ENCODE peak calls at places on chromosome 5, in five cellular contexts. E, O, R, A and K are unnamed samples.

GRCh38 chr5:180021900-180022299 is 49.7 kb downstream of the RNF130 start:
- DNase-seq in E (no peak), O (no peak), R (no peak), A (no peak), K (no peak)

GRCh38 chr5:43017438-43017820 is 22.7 kb downstream of the ANXA2R start:
- DNase-seq in E (no peak), O (no peak), R (no peak), A (no peak), K (no peak)

GRCh38 chr5:147573171-147573570 is 63.3 kb upstream of the DPYSL3 start:
- DNase-seq in E (no peak), O (no peak), R (no peak), A (no peak), K (no peak)

GRCh38 chr5:181059297-181060230 is 19.5 kb downstream of the BTNL9 start:
- DNase-seq in E (no peak), O (no peak), R (no peak), A (no peak), K (no peak)

GRCh38 chr5:102910240-102911226 is 155.4 kb downstream of the PAM start:
- DNase-seq in E (no peak), O (no peak), R (no peak), A (no peak), K (no peak)

GRCh38 chr5:95422842-95423241 is 31.7 kb downstream of the FAM81B start:
- DNase-seq in E (no peak), O (no peak), R (no peak), A (no peak), K (peak)

GRCh38 chr5:32018476-32019436 is 155.4 kb downstream of the GOLPH3 start:
- DNase-seq in E (no peak), O (peak), R (no peak), A (no peak), K (no peak)

GRCh38 chr5:71836084-71836483 is 117.0 kb downstream of the CARTPT start:
- DNase-seq in E (no peak), O (no peak), R (no peak), A (no peak), K (no peak)

GRCh38 chr5:10595678-10596309 is 31.9 kb downstream of the ANKRD33B start:
- DNase-seq in E (no peak), O (peak), R (peak), A (no peak), K (peak)

GRCh38 chr5:171600736-171601265 is 181.4 kb downstream of the FGF18 start:
- DNase-seq in E (no peak), O (no peak), R (no peak), A (no peak), K (no peak)

GRCh38 chr5:128038641-128039040 is 44.9 kb upstream of the SLC12A2 start:
- DNase-seq in E (no peak), O (no peak), R (no peak), A (no peak), K (no peak)

GRCh38 chr5:91311697-91312501 is 71.2 kb downstream of the ARRDC3 start:
- DNase-seq in E (no peak), O (peak), R (peak), A (peak), K (peak)

GRCh38 chr5:31674371-31674770 is 35.4 kb downstream of the PDZD2 start:
- DNase-seq in E (no peak), O (no peak), R (no peak), A (no peak), K (no peak)

GRCh38 chr5:17217421-17218352 is at the start of gene BASP1:
- DNase-seq in E (peak), O (peak), R (no peak), A (no peak), K (no peak)

GRCh38 chr5:89255845-89256463 is 373.0 kb upstream of the MEF2C start:
- DNase-seq in E (no peak), O (no peak), R (no peak), A (no peak), K (no peak)

GRCh38 chr5:178818094-178818493 is 41.7 kb upstream of the ZNF354B start:
- DNase-seq in E (no peak), O (no peak), R (no peak), A (no peak), K (no peak)

GRCh38 chr5:95864944-95865504 is 42.5 kb upstream of the GLRX start:
- DNase-seq in E (no peak), O (no peak), R (no peak), A (no peak), K (no peak)

GRCh38 chr5:122447072-122447471 is 135.0 kb downstream of the SNCAIP start:
- DNase-seq in E (no peak), O (no peak), R (no peak), A (no peak), K (no peak)

GRCh38 chr5:119218830-119219782 is 136.7 kb upstream of the TNFAIP8 start:
- DNase-seq in E (no peak), O (no peak), R (no peak), A (no peak), K (no peak)

GRCh38 chr5:81006955-81007636 is 46.9 kb downstream of the RASGRF2 start:
- DNase-seq in E (no peak), O (no peak), R (no peak), A (peak), K (no peak)

GRCh38 chr5:16932401-16932800 is 3.7 kb downstream of the MYO10 start:
- DNase-seq in E (no peak), O (no peak), R (no peak), A (no peak), K (no peak)

GRCh38 chr5:135456238-135457099 is 4.3 kb upstream of the TIFAB start:
- DNase-seq in E (no peak), O (peak), R (peak), A (no peak), K (peak)

GRCh38 chr5:137791387-137791786 is 37.2 kb upstream of the HNRNPA0 start:
- DNase-seq in E (no peak), O (no peak), R (no peak), A (no peak), K (no peak)

GRCh38 chr5:77973253-77973609 is 197.1 kb upstream of the TBCA start:
- DNase-seq in E (no peak), O (no peak), R (no peak), A (no peak), K (no peak)

GRCh38 chr5:180120221-180121101 is 48.9 kb upstream of the RNF130 start:
- DNase-seq in E (no peak), O (no peak), R (no peak), A (no peak), K (no peak)

GRCh38 chr5:59464969-59465368 is 428.6 kb downstream of the PDE4D start:
- DNase-seq in E (no peak), O (no peak), R (no peak), A (no peak), K (no peak)

GRCh38 chr5:100520348-100520747 is 14.8 kb upstream of the FAM174A start:
- DNase-seq in E (no peak), O (no peak), R (no peak), A (no peak), K (no peak)

GRCh38 chr5:145562931-145563330 is 272.2 kb downstream of the PRELID2 start:
- DNase-seq in E (no peak), O (no peak), R (no peak), A (no peak), K (no peak)

GRCh38 chr5:118891252-118891651 is 97.1 kb downstream of the DTWD2 start:
- DNase-seq in E (no peak), O (no peak), R (no peak), A (no peak), K (peak)

GRCh38 chr5:14433202-14433601 is 148.4 kb upstream of the OTULINL start:
- DNase-seq in E (no peak), O (no peak), R (no peak), A (no peak), K (no peak)

GRCh38 chr5:174419523-174420132 is 304.8 kb upstream of the MSX2 start:
- DNase-seq in E (peak), O (peak), R (peak), A (peak), K (peak)
- H3K4me3 ChIP-seq in E (no peak), O (no peak), R (no peak), A (peak), K (no peak)

GRCh38 chr5:38448553-38449350 is 107.7 kb downstream of the LIFR start:
- DNase-seq in E (no peak), O (no peak), R (no peak), A (no peak), K (no peak)

GRCh38 chr5:38443390-38443789 is 113.1 kb downstream of the LIFR start:
- DNase-seq in E (no peak), O (no peak), R (no peak), A (no peak), K (no peak)

GRCh38 chr5:38445374-38446028 is 110.9 kb downstream of the LIFR start:
- DNase-seq in E (no peak), O (no peak), R (no peak), A (no peak), K (no peak)

GRCh38 chr5:38447786-38448185 is 108.7 kb downstream of the LIFR start:
- DNase-seq in E (no peak), O (no peak), R (no peak), A (no peak), K (no peak)

DNA sequence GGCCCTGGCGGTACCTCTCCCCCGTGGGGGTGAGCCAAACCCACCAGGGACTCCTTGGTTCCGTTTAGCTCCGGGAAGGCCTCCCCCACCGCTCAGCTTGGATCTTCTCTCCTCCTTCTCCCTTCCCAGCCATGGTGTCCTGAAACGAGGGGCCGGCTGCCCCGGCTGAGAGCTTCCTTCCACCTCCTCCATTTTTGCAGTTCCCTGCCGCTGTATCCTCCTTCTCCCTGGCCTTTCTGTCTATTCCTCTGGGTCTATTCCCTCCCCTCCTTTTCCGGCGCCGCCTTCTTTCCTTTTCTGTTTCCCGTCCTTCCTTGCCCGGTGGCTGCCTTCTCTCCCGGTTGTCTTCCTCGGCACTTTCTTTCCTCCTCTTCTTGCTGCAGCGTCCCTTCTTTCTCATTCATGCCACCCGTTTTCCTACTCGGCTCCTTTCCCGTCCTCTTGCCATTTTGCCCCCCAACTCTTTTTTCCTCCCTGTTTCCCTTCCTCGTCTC is 110.4 kb downstream of the LIFR start:
- DNase-seq in E (no peak), O (no peak), R (no peak), A (no peak), K (no peak)
- H3K4me3 ChIP-seq in E (no peak), O (no peak), R (no peak), A (no peak), K (peak)

GRCh38 chr5:3595102-3595961 is at the start of gene IRX1:
- DNase-seq in E (no peak), O (no peak), R (no peak), A (no peak), K (no peak)

GRCh38 chr5:3593771-3594513 is 1.7 kb upstream of the IRX1 start:
- DNase-seq in E (no peak), O (no peak), R (no peak), A (no peak), K (no peak)

GRCh38 chr5:3592298-3592697 is 3.3 kb upstream of the IRX1 start:
- DNase-seq in E (no peak), O (no peak), R (no peak), A (no peak), K (no peak)

GRCh38 chr5:3596261-3596825 is 711 bp downstream of the IRX1 start:
- DNase-seq in E (no peak), O (no peak), R (no peak), A (no peak), K (no peak)

DNA sequence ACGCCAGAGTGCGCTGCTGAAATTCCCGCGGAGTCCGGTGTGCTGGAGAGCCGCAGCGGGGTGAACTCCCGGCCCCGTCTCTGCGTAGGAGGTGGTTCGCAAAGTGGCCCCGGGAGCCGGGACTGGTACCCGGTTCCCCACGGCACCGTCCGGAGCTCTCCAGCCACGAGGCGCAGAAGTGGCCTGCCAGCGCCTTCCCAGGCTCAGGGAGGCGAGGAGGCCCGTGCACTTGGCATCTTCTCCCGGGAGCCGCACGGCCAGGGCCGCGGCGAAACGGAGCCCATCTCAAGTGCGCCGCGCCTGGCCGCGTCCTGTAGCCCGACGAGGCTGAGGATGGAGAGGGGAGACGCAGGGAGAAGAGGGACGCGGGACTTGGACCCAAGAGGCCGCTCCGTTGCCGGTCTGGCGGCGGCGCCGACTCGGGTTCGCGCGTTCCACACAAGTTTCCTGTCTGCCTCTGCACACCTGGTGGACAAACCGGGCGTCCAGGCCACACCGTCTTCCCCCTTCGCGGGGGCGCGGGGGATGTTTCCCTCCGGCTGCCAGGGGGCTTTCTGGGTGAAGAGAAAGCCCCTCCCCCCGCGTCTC is 1.0 kb upstream of the IRX1 start:
- DNase-seq in E (no peak), O (no peak), R (no peak), A (no peak), K (no peak)
- H3K4me3 ChIP-seq in E (peak), O (peak), R (no peak), A (no peak), K (peak)

DNA sequence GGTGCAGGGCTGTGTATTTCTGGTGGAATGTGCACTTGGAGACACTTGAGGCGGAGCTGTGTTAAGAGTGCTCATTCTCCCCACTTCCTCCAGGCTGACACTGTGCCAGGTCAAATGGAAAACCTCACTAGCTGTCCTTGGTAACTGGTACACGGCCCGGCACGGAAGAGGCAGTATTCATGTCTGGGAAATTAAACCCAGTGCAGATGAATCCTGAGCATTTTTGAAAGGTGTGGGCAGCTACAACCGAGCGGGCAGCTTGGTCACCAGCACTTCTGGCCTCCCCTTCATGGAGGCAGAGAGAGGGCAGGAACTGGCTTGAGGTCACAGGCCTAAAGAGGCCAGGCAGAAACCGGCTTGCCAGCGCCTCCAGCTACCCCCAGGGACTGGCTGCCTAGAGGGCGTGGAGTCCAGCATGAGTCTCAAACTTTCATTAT is 1.6 kb downstream of the CLPTM1L start:
- DNase-seq in E (no peak), O (no peak), R (no peak), A (no peak), K (no peak)
- H3K4me3 ChIP-seq in E (no peak), O (no peak), R (peak), A (no peak), K (no peak)

GRCh38 chr5:134427540-134428041 is 15.9 kb upstream of the CDKN2AIPNL start:
- DNase-seq in E (no peak), O (no peak), R (no peak), A (no peak), K (no peak)
- H3K4me3 ChIP-seq in E (no peak), O (no peak), R (no peak), A (no peak), K (no peak)